ENCODE peak calls at places on chromosomes 13 and 19, in six cellular contexts. H is cardiac fibroblast, A is tibial artery, M is IMR-90, W is bronchial epithelial cell, E is uterus. O is an unnamed sample.

GRCh38 chr13:82298110-82298509 is 1584.2 kb downstream of the SLITRK1 start:
- DNase-seq in W (no peak), A (no peak), E (no peak), M (no peak), H (no peak), O (no peak)

GRCh38 chr19:57056972-57057371 is 62.8 kb upstream of the USP29 start:
- DNase-seq in E (peak; percentile 75), H (peak; percentile 57), W (no peak), A (no peak), M (peak; percentile 11), O (no peak)

GRCh38 chr19:13153627-13154240 is 3.5 kb downstream of the IER2 start:
- DNase-seq in E (peak; percentile 59), M (no peak), A (peak; percentile 75), W (no peak), H (peak; percentile 62), O (no peak)

GRCh38 chr13:84399320-84400085 is 517.2 kb upstream of the SLITRK1 start:
- DNase-seq in H (no peak), M (no peak), A (no peak), W (no peak), E (no peak), O (no peak)

GRCh38 chr19:14135355-14135754 is 1.0 kb downstream of the ASF1B start:
- DNase-seq in E (no peak), H (no peak), A (no peak), W (no peak), M (no peak), O (no peak)

GRCh38 chr13:81726037-81726726 is 1385.3 kb upstream of the SPRY2 start:
- DNase-seq in W (peak; percentile 97), E (no peak), H (no peak), A (no peak), M (no peak), O (no peak)

GRCh38 chr13:110388141-110388943 is 81.3 kb downstream of the COL4A2 start:
- DNase-seq in W (peak; percentile 58), M (peak; percentile 83), E (peak; percentile 66), A (peak; percentile 91), H (peak; percentile 81), O (peak; percentile 65)

GRCh38 chr19:51125421-51126075 is 842 bp downstream of the SIGLEC9 start:
- DNase-seq in W (no peak), A (peak; percentile 62), E (no peak), M (no peak), H (no peak), O (no peak)

GRCh38 chr13:95481051-95481775 is 71.3 kb upstream of the CLDN10 start:
- DNase-seq in H (peak; percentile 69), E (no peak), W (no peak), M (peak; percentile 18), A (no peak), O (no peak)

GRCh38 chr13:42422681-42423080 is 150.7 kb downstream of the AKAP11 start:
- DNase-seq in A (no peak), M (no peak), W (no peak), H (no peak), E (no peak), O (no peak)

GRCh38 chr19:45505996-45506245 is 1.4 kb upstream of the VASP start:
- DNase-seq in W (no peak), E (no peak), A (no peak), M (no peak), H (no peak), O (no peak)

GRCh38 chr13:101916108-101916757 is 463.8 kb downstream of the ITGBL1 start:
- DNase-seq in W (no peak), H (no peak), A (no peak), E (no peak), M (no peak), O (no peak)

GRCh38 chr13:98275711-98276171 is 98.7 kb upstream of the RNF113B start:
- DNase-seq in H (no peak), E (no peak), W (no peak), A (no peak), M (no peak), O (no peak)
- H3K4me3 ChIP-seq in H (no peak overlapping the region), E (no peak overlapping the region), W (no peak overlapping the region), A (no peak overlapping the region), M (no peak overlapping the region), O (no peak overlapping the region)

GRCh38 chr19:46580247-46580646 is 20.9 kb upstream of the CALM3 start:
- DNase-seq in M (no peak), W (no peak), A (no peak), H (no peak), E (no peak), O (no peak)

GRCh38 chr19:46574533-46574932 is 26.6 kb upstream of the CALM3 start:
- DNase-seq in W (no peak), H (no peak), M (no peak), E (no peak), A (no peak), O (no peak)

GRCh38 chr19:46573679-46574522 is 27.2 kb upstream of the CALM3 start:
- DNase-seq in W (no peak), E (no peak), A (no peak), M (no peak), H (no peak), O (no peak)

GRCh38 chr19:46578450-46578849 is 22.7 kb upstream of the CALM3 start:
- DNase-seq in M (no peak), H (no peak), W (no peak), A (no peak), E (no peak), O (no peak)

GRCh38 chr19:46579286-46579944 is 21.7 kb upstream of the CALM3 start:
- DNase-seq in E (no peak), M (no peak), H (no peak), W (no peak), A (no peak), O (no peak)
- TF ChIP-seq CTCF in E (no peak), M (peak; percentile 24), H (peak; percentile 47), W (peak; percentile 27), A (no peak), O (no peak)

GRCh38 chr19:38712161-38712748 is 32.0 kb downstream of the CAPN12 start:
- DNase-seq in W (no peak), A (no peak), H (no peak), M (no peak), E (no peak), O (no peak)
- H3K4me3 ChIP-seq in W (no peak overlapping the region), A (no peak overlapping the region), H (no peak overlapping the region), M (no peak overlapping the region), E (no peak overlapping the region), O (no peak overlapping the region)

GRCh38 chr13:94308808-94309207 is 170.7 kb downstream of the DCT start:
- DNase-seq in M (no peak), W (no peak), E (no peak), H (no peak), A (no peak), O (no peak)
- TF ChIP-seq CTCF in M (no peak), W (no peak), E (no peak), H (no peak), A (no peak), O (no peak)

DNA sequence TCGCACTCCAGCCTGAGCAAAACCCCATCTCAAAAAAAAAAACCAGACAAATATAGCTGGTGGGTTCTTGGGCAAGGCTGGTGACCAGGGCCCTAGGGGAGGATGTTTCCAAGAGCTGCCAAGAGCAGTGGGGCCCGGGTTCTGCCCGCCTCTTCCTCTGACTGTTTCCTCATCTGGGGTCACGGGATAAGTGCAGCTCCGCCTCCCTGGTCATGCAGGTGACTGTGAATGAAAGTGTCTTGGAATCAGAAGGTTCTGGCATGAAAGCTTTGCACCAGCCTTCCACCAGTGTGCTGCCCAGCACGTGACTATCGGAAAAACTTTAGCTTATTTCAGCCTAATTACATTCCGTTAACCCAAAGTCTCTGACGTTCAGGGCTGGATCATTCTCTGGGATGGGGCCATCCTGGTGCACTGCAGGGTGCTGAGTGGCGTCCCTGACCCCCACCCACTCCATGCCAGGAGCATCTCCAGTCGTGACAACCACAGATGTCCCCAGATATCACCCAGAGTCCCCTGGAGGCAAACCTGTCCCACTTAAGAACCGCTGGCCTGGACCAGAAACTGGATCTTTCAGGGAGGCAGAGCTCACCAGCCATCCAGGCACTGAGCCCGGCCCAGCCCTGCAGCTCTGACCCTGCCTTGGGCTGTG is 85.6 kb downstream of the GNG7 start:
- DNase-seq in M (no peak), E (no peak), H (peak; percentile 31), W (no peak), A (peak; percentile 80), O (no peak)
- H3K4me3 ChIP-seq in M (no peak overlapping the region), E (no peak overlapping the region), H (no peak overlapping the region), W (no peak overlapping the region), A (no peak overlapping the region), O (no peak overlapping the region)

O was measured in ascending aorta.